ENCODE peak calls at places on chromosomes 7 and 10, in ten cellular contexts. I is NB4, L is neural progenitor cell, P is brain microvascular endothelial cell, S is progenitor cell of endocrine pancreas, F is SK-N-SH, G is osteocyte, M is B cell, O is nephron progenitor cell, Z is Calu3. B is an unnamed sample.

GRCh38 chr7:107877731-107878382 is 13.1 kb upstream of the DLD start:
- DNase-seq in O (no peak), I (no peak), Z (no peak), M (no peak), G (no peak), S (no peak), P (no peak), L (no peak), F (no peak), B (no peak)

GRCh38 chr7:100544386-100544785 is 5.4 kb downstream of the AGFG2 start:
- DNase-seq in O (no peak), G (no peak), L (no peak), P (no peak), M (no peak), S (no peak), Z (no peak), F (no peak), I (no peak), B (no peak)

GRCh38 chr7:76396039-76396732 is 13.3 kb downstream of the SSC4D start:
- DNase-seq in L (peak), G (no peak), S (no peak), F (no peak), M (no peak), I (no peak), P (no peak), O (no peak), Z (no peak), B (no peak)

GRCh38 chr7:42843209-42843800 is 68.6 kb downstream of the C7orf25 start:
- DNase-seq in O (peak), G (no peak), F (peak), M (no peak), L (peak), Z (peak), S (no peak), I (peak), P (peak), B (no peak)

GRCh38 chr10:114448897-114449296 is 44.6 kb upstream of the AFAP1L2 start:
- DNase-seq in M (no peak), P (no peak), Z (no peak), G (no peak), I (no peak), S (no peak), L (no peak), O (no peak), F (no peak), B (no peak)

GRCh38 chr7:129240119-129240815 is 15.4 kb downstream of the AHCYL2 start:
- DNase-seq in O (no peak), S (no peak), I (no peak), G (no peak), M (no peak), Z (no peak), P (no peak), F (no peak), L (peak), B (no peak)

GRCh38 chr7:54091322-54091721 is 450.9 kb upstream of the VSTM2A start:
- DNase-seq in O (no peak), G (no peak), Z (no peak), M (no peak), L (no peak), I (no peak), S (no peak), F (no peak), P (no peak), B (no peak)

GRCh38 chr7:25857376-25858067 is 294.5 kb upstream of the NFE2L3 start:
- DNase-seq in M (no peak), L (peak), S (no peak), G (no peak), F (peak), O (peak), Z (peak), P (no peak), I (peak), B (no peak)

GRCh38 chr10:31832261-31832660 is 96.4 kb downstream of the ARHGAP12 start:
- DNase-seq in I (no peak), L (no peak), O (no peak), P (no peak), M (no peak), G (no peak), Z (no peak), F (peak), S (no peak), B (no peak)

GRCh38 chr10:109866168-109866994 is 56.9 kb downstream of the XPNPEP1 start:
- DNase-seq in L (peak), I (peak), Z (no peak), P (peak), F (peak), S (no peak), M (no peak), O (no peak), G (peak), B (no peak)
- TF ChIP-seq CTCF in L (peak), I (peak), Z (peak), P (peak), F (peak), S (peak), M (no peak), O (peak), G (peak), B (peak)

DNA sequence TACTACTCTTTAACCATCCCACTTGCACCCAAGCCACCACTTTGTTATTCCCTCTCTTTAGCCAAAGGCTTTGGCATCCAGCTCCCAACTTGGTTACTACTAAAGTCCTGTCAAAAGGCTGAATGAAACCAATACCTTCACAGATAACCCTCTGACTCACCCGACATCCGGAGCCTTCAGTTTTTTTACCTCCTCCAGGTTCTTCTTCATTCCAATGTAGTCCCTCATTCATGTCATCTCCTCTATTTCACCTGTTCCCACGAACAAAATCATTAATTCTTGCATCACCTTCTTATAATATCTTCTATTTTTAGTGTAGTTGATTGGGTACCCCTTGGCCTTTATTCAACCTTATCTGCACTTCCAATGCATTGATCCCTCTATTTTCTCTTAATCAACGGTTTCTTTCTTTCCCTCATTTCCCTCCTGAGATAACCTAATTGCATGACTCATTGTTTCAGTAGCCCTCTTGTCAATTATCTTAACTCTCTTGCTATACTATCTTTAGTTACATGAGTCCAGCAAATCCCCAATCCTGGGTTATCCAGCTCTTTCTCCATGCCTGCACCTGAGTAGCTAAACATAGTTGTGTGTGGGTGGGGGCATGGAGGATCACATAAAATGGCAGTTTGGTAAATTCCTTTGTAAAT is 87.2 kb upstream of the COL1A2 start:
- DNase-seq in F (no peak), L (no peak), Z (no peak), S (no peak), P (no peak), M (no peak), G (no peak), I (no peak), O (no peak), B (no peak)
- TF ChIP-seq CTCF in F (no peak), L (no peak), Z (no peak), S (no peak), P (no peak), M (no peak), G (no peak), I (no peak), O (no peak), B (no peak)

DNA sequence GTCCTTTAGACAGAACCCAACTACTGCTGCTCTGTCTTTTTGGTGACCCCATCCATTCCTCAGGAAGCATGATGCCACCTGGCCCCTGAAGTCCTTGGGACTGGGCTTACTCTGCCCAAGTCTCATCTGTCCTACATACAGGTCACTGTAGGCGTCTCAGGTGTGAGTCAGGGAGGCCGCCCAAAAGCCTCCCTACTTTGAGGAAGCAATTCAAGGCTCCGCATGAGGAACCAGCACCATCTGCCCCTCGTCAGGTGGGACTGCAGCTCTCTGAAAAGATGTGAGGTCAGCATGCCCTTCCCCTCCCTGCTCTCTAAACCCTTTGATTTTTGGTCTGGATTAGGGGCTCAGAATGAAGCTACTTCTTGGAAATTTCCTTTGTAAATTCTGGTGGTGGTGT is 354.8 kb downstream of the CXCL12 start:
- DNase-seq in M (no peak), Z (no peak), F (no peak), O (no peak), G (no peak), I (peak), S (no peak), L (peak), P (no peak), B (no peak)
- TF ChIP-seq CTCF in M (no peak), Z (no peak), F (no peak), O (peak), G (no peak), I (peak), S (peak), L (peak), P (no peak), B (no peak)

DNA sequence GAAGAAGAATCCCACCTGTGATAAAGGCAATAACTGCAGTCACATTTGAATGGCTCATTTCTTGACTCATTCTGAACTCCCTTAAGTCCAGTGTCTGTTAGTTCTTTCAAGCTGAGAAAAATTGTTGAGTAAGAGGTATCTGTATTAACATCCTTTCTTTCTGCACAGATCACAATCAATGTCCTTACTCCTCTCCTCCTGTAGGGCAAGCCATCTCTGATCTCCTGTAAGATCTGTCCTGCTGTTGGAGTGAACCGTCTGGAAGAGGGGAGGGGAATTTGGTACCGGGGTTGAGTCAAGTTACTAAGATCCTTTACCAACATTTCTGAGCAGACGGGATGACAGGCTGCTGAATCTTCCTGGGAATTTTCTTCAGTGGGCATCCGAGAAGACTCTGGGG is 19.6 kb upstream of the RGS10 start:
- DNase-seq in M (no peak), P (no peak), L (no peak), F (no peak), I (no peak), O (no peak), G (no peak), Z (no peak), S (no peak), B (no peak)
- TF ChIP-seq CTCF in M (no peak), P (no peak), L (no peak), F (no peak), I (no peak), O (no peak), G (no peak), Z (no peak), S (no peak), B (no peak)

DNA sequence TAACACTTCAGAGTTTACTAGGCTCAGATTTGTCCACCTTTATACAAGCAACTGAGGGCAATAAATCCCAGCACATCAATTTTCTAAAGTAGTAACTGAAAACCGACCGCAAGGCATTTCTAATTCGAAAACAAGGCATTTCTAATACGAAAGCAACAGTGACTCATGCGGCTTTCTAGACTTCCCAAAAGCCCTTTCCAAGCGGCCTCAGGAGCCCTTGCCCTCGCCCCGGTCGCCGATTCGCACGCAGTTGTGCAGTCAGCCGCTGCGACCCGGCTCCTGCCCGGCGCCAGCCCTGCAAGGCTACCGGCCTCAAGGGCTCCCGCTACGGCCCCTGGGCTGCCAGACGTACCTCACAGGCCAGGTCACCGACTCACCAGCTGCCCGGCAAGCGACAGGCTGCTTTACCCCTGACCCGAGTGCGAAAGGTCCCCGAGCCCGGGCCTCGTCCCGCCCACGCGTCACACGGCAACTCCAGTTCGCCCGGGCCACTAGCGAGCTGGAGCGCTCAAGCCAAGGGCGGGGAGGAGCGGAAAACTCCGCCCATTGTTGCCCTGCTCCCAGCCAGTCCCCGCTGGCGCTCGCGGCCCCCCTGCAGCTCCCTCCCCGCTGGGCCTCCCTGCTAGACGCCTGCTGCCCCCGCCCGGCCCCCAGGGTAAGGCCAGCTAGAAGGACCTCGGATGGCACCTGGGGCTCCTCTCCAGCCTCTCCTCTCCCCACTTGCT is 7.3 kb downstream of the NCOA4 start:
- DNase-seq in O (peak), Z (peak), S (peak), P (peak), L (peak), F (peak), I (peak), G (peak), M (peak), B (peak)
- TF ChIP-seq CTCF in O (peak), Z (no peak), S (peak), P (peak), L (no peak), F (peak), I (peak), G (no peak), M (no peak), B (peak)

DNA sequence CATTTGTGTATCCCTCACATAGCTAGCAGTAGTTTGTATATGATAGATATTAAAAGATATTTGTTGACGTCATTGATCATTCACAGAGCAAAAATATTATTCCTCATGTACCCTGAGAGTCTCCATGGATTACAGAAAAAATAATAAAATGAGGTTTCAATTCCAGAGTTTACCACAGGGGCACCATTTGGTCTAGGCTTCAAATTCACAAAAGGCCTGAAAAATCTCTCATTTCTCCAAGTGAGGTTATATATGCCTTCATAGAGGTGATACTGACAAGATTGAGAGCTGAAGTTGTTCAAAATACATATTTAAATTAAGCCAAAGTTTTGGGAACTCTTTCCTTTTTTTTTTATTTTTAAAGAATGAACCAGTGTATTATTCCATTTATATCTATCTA is 52.7 kb downstream of the TMEM26 start:
- DNase-seq in S (no peak), F (no peak), P (no peak), L (no peak), G (no peak), I (no peak), M (no peak), O (no peak), Z (no peak), B (no peak)
- TF ChIP-seq CTCF in S (no peak), F (peak), P (peak), L (no peak), G (no peak), I (no peak), M (no peak), O (no peak), Z (no peak), B (no peak)

DNA sequence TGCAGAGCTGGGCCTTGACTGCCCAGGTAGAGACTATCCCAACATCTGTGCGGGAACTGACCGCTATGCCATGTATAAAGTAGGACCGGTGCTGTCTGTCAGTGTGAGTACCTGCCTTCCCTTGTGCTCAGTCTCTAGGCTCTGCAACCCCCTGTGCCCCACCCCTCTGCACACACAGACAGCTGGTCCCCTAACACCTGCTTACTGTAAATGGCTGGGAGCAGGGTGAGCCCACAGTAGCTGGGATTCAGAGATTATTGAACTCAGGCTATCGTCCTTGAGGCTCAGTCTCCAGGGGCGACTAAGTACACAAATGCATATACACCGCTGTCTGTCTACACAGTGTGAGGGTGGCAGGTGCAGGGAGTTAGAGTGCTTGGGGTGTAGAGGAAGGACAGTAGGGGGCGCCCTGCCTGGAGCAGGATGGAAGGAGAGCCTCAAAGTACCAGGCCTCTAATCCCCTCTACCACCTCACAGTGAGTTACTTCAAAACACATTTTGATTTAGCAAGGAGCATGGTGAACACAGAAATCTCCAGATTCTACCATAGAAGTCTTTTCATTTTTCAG is 12.9 kb downstream of the UPP1 start:
- DNase-seq in Z (no peak), L (no peak), M (no peak), F (no peak), G (peak), P (no peak), S (no peak), O (no peak), I (peak), B (peak)
- TF ChIP-seq CTCF in Z (peak), L (peak), M (peak), F (peak), G (peak), P (peak), S (peak), O (no peak), I (peak), B (no peak)

DNA sequence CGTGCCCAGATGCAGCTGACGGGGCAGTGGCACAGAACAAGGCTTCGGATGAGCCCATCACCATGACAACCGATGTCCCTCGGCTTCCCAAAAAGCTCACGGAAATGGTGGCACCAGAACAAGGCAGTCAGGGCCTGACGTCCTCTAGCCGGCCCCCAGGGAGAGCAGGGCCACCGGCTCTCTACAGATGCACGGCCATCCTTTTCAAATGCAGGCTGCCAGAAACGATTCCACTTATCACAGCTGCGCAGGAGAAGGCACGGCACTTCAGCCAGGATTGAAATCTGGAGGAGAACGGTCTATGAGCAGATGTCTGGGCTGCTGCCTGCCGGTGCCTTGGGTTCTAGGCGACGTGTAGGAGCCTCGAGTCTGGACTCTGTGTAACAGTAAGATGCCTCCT is 223.8 kb downstream of the ZMYND11 start:
- DNase-seq in L (no peak), F (no peak), M (no peak), G (no peak), I (no peak), P (no peak), Z (no peak), S (no peak), O (no peak), B (no peak)
- TF ChIP-seq CTCF in L (no peak), F (no peak), M (no peak), G (no peak), I (no peak), P (no peak), Z (no peak), S (no peak), O (no peak), B (no peak)

GRCh38 chr10:34959321-34959720 is 130.8 kb downstream of the CUL2 start:
- DNase-seq in L (peak), I (peak), G (no peak), M (no peak), S (no peak), O (peak), Z (no peak), F (peak), P (no peak), B (no peak)
- TF ChIP-seq CTCF in L (no peak), I (no peak), G (no peak), M (no peak), S (no peak), O (no peak), Z (no peak), F (no peak), P (peak), B (no peak)

GRCh38 chr10:86034710-86035109 is 331.9 kb downstream of the GRID1 start:
- DNase-seq in F (no peak), G (no peak), Z (no peak), S (no peak), P (no peak), L (no peak), O (no peak), M (no peak), I (no peak), B (no peak)

GRCh38 chr10:86035791-86036543 is 330.6 kb downstream of the GRID1 start:
- DNase-seq in Z (no peak), P (no peak), O (no peak), L (no peak), M (no peak), S (no peak), G (peak), I (no peak), F (no peak), B (no peak)

GRCh38 chr10:86038371-86038770 is 328.2 kb downstream of the GRID1 start:
- DNase-seq in G (no peak), L (no peak), S (no peak), O (no peak), P (no peak), F (no peak), I (no peak), Z (no peak), M (no peak), B (no peak)

GRCh38 chr10:86037096-86037495 is 329.5 kb downstream of the GRID1 start:
- DNase-seq in F (no peak), O (no peak), M (no peak), I (no peak), G (no peak), Z (no peak), S (no peak), P (no peak), L (no peak), B (no peak)

GRCh38 chr10:86036544-86036831 is 330.1 kb downstream of the GRID1 start:
- DNase-seq in S (no peak), M (no peak), I (no peak), F (no peak), O (no peak), Z (no peak), L (no peak), G (no peak), P (no peak), B (no peak)
- TF ChIP-seq CTCF in S (no peak), M (no peak), I (no peak), F (no peak), O (no peak), Z (no peak), L (no peak), G (no peak), P (no peak), B (no peak)